ENCODE peak calls at places on chromosomes 2 and 18, in five cellular contexts. One of them, this sample, is unnamed.

GRCh38 chr2:218659258-218659987 is at the start of the genes BCS1L and ZNF142:
- DNase-seq in GM12878: peak
- DNase-seq in NT2/D1: peak
- DNase-seq in HepG2: peak
- DNase-seq in H1: peak
- DNase-seq in this sample: peak

GRCh38 chr2:239692348-239692747 is 291.5 kb upstream of the HDAC4 start:
- DNase-seq in HepG2: no peak
- DNase-seq in H1: no peak
- DNase-seq in NT2/D1: no peak
- DNase-seq in GM12878: no peak
- DNase-seq in this sample: no peak

GRCh38 chr2:215060851-215061541 is 77.4 kb downstream of the ABCA12 start:
- DNase-seq in HepG2: no peak
- DNase-seq in NT2/D1: no peak
- DNase-seq in GM12878: no peak
- DNase-seq in H1: no peak
- DNase-seq in this sample: no peak

GRCh38 chr18:702957-703659 is 9.3 kb downstream of the ENOSF1 start:
- DNase-seq in GM12878: no peak
- DNase-seq in H1: no peak
- DNase-seq in HepG2: peak
- DNase-seq in NT2/D1: no peak
- DNase-seq in this sample: no peak

GRCh38 chr2:230913812-230914211 is 11.2 kb downstream of the GPR55 start:
- DNase-seq in HepG2: no peak
- DNase-seq in H1: no peak
- DNase-seq in GM12878: no peak
- DNase-seq in NT2/D1: no peak
- DNase-seq in this sample: no peak

GRCh38 chr2:238203104-238203972 is at the start of gene ILKAP:
- DNase-seq in NT2/D1: peak
- DNase-seq in GM12878: no peak
- DNase-seq in HepG2: peak
- DNase-seq in H1: peak
- DNase-seq in this sample: peak

GRCh38 chr2:73931531-73932500 is 5.1 kb downstream of the DGUOK start:
- DNase-seq in GM12878: no peak
- DNase-seq in NT2/D1: no peak
- DNase-seq in H1: no peak
- DNase-seq in HepG2: no peak
- DNase-seq in this sample: no peak

GRCh38 chr2:99879481-99879880 is 262.9 kb downstream of the AFF3 start:
- DNase-seq in GM12878: no peak
- DNase-seq in H1: no peak
- DNase-seq in NT2/D1: no peak
- DNase-seq in HepG2: no peak
- DNase-seq in this sample: no peak

GRCh38 chr2:111168528-111168929 is 47.8 kb downstream of the BCL2L11 start:
- DNase-seq in NT2/D1: no peak
- DNase-seq in GM12878: peak
- DNase-seq in H1: no peak
- DNase-seq in HepG2: no peak
- DNase-seq in this sample: no peak

GRCh38 chr18:75229437-75229836 is 18.8 kb downstream of the TSHZ1 start:
- DNase-seq in HepG2: no peak
- DNase-seq in NT2/D1: no peak
- DNase-seq in GM12878: no peak
- DNase-seq in H1: no peak
- DNase-seq in this sample: no peak

GRCh38 chr2:235521844-235522243 is 28.0 kb downstream of the AGAP1 start:
- DNase-seq in H1: no peak
- DNase-seq in GM12878: no peak
- DNase-seq in NT2/D1: no peak
- DNase-seq in HepG2: no peak
- DNase-seq in this sample: no peak

GRCh38 chr2:9235388-9236344 is 29.1 kb downstream of the ASAP2 start:
- DNase-seq in NT2/D1: no peak
- DNase-seq in H1: no peak
- DNase-seq in HepG2: peak
- DNase-seq in GM12878: no peak
- DNase-seq in this sample: no peak

GRCh38 chr2:22934789-22935188 is 450.2 kb upstream of the KLHL29 start:
- DNase-seq in GM12878: no peak
- DNase-seq in H1: no peak
- DNase-seq in HepG2: no peak
- DNase-seq in NT2/D1: no peak
- DNase-seq in this sample: no peak

GRCh38 chr2:50401772-50402653 is 629.9 kb downstream of the NRXN1 start:
- DNase-seq in GM12878: no peak
- DNase-seq in NT2/D1: peak
- DNase-seq in HepG2: peak
- DNase-seq in H1: peak
- DNase-seq in this sample: peak

DNA sequence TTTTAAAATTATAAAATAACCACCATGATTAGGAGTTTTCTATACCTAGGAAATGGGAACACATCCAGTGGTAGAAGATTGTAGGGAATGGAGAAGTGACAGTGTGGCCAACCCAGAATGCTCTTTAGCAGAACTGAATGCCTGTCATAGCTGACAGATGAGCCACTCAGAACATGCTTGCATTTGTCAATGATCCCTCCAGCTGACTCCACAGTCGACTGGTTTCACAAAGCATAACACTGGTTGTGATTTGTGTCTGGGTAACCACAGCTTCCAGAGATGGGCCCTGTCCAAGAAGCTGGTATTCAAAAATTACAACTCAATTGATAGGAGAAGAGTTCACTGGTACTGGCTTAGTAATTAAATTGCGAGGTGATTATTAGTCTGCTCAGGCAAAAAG is 9.0 kb upstream of the CTIF start:
- DNase-seq in NT2/D1: no peak
- DNase-seq in H1: no peak
- DNase-seq in HepG2: no peak
- DNase-seq in GM12878: no peak
- DNase-seq in this sample: no peak
- TF ChIP-seq SUZ12 in NT2/D1: no peak
- TF ChIP-seq SUZ12 in H1: no peak
- TF ChIP-seq SUZ12 in HepG2: no peak
- TF ChIP-seq SUZ12 in GM12878: no peak
- TF ChIP-seq SUZ12 in this sample: no peak

GRCh38 chr18:63339920-63340484 is 20.4 kb upstream of the BCL2 start:
- DNase-seq in HepG2: peak
- DNase-seq in H1: no peak
- DNase-seq in GM12878: no peak
- DNase-seq in NT2/D1: peak
- DNase-seq in this sample: no peak
- TF ChIP-seq SUZ12 in HepG2: no peak
- TF ChIP-seq SUZ12 in H1: no peak
- TF ChIP-seq SUZ12 in GM12878: no peak
- TF ChIP-seq SUZ12 in NT2/D1: no peak
- TF ChIP-seq SUZ12 in this sample: no peak

GRCh38 chr18:21203842-21204241 is 38.2 kb upstream of the GREB1L start:
- DNase-seq in HepG2: no peak
- DNase-seq in H1: no peak
- DNase-seq in GM12878: no peak
- DNase-seq in NT2/D1: no peak
- DNase-seq in this sample: no peak

GRCh38 chr18:21205695-21206094 is 36.3 kb upstream of the GREB1L start:
- DNase-seq in HepG2: no peak
- DNase-seq in GM12878: no peak
- DNase-seq in H1: no peak
- DNase-seq in NT2/D1: no peak
- DNase-seq in this sample: no peak

GRCh38 chr18:21203096-21203495 is 38.9 kb upstream of the GREB1L start:
- DNase-seq in H1: no peak
- DNase-seq in HepG2: no peak
- DNase-seq in GM12878: no peak
- DNase-seq in NT2/D1: no peak
- DNase-seq in this sample: no peak
- TF ChIP-seq SUZ12 in H1: no peak
- TF ChIP-seq SUZ12 in HepG2: no peak
- TF ChIP-seq SUZ12 in GM12878: no peak
- TF ChIP-seq SUZ12 in NT2/D1: no peak
- TF ChIP-seq SUZ12 in this sample: no peak

GRCh38 chr18:12944724-12945123 is 3.1 kb upstream of the SEH1L start:
- DNase-seq in NT2/D1: no peak
- DNase-seq in GM12878: no peak
- DNase-seq in H1: no peak
- DNase-seq in HepG2: no peak
- DNase-seq in this sample: no peak
- TF ChIP-seq SUZ12 in NT2/D1: no peak
- TF ChIP-seq SUZ12 in GM12878: no peak
- TF ChIP-seq SUZ12 in H1: no peak
- TF ChIP-seq SUZ12 in HepG2: no peak
- TF ChIP-seq SUZ12 in this sample: no peak

GRCh38 chr2:156562136-156562535 is 126.0 kb downstream of the GPD2 start:
- DNase-seq in H1: no peak
- DNase-seq in NT2/D1: no peak
- DNase-seq in HepG2: no peak
- DNase-seq in GM12878: no peak
- DNase-seq in this sample: no peak

GRCh38 chr2:156561326-156561725 is 125.1 kb downstream of the GPD2 start:
- DNase-seq in GM12878: no peak
- DNase-seq in HepG2: no peak
- DNase-seq in NT2/D1: no peak
- DNase-seq in H1: no peak
- DNase-seq in this sample: no peak

GRCh38 chr2:156563994-156564753 is 128.0 kb downstream of the GPD2 start:
- DNase-seq in HepG2: no peak
- DNase-seq in NT2/D1: no peak
- DNase-seq in H1: no peak
- DNase-seq in GM12878: no peak
- DNase-seq in this sample: no peak

DNA sequence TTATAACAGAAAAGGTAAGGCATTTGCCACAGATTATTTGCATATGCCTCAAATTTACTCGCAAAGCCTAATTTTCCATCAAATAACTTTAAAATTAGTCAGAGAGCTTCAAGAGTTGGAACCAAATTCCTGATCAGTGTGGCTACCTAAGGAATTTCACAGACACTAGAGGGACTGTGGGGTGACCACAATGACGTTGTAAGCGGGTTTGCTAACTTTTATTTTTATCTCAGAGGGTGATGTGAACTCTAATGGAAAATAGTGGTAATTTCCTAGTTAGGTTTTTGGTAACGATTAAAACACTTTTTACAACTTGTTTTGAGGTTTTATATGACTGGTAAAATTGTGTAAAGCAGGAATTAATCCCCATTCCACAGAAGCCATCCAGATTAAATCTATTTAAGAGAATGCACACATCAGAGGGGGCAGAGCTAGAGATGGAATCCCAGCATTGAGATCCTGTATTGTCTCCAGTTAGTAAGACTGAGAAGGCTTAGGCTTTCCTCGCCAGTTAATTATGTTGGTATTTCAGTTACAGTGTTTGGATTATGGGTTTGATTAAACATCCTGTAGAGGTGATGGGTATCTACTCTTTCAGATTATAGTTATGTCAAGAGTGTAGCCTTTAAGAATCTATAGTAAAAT is 129.0 kb downstream of the GPD2 start:
- DNase-seq in H1: no peak
- DNase-seq in NT2/D1: no peak
- DNase-seq in HepG2: no peak
- DNase-seq in GM12878: no peak
- DNase-seq in this sample: no peak
- TF ChIP-seq SUZ12 in H1: no peak
- TF ChIP-seq SUZ12 in NT2/D1: no peak
- TF ChIP-seq SUZ12 in HepG2: no peak
- TF ChIP-seq SUZ12 in GM12878: no peak
- TF ChIP-seq SUZ12 in this sample: no peak

GRCh38 chr18:79789901-79790885 is 7.5 kb upstream of the KCNG2 start:
- DNase-seq in NT2/D1: no peak
- DNase-seq in HepG2: no peak
- DNase-seq in H1: no peak
- DNase-seq in GM12878: no peak
- DNase-seq in this sample: no peak
- TF ChIP-seq SUZ12 in NT2/D1: no peak
- TF ChIP-seq SUZ12 in HepG2: no peak
- TF ChIP-seq SUZ12 in H1: no peak
- TF ChIP-seq SUZ12 in GM12878: no peak
- TF ChIP-seq SUZ12 in this sample: no peak